ENCODE peak calls at places on chromosomes 13 and 19, in five cellular contexts. M is astrocyte of the spinal cord, B is mucosa of descending colon, A is astrocyte, C is DND-41. G is an unnamed sample.

GRCh38 chr19:8334458-8335342 is 8.4 kb downstream of the KANK3 start:
- DNase-seq in B (peak; percentile 81), C (no peak), M (peak; percentile 51), A (peak; percentile 58), G (no peak)

GRCh38 chr13:110680852-110681251 is 25.1 kb downstream of the CARS2 start:
- DNase-seq in C (peak; percentile 21), A (no peak), B (no peak), M (no peak), G (peak; percentile 27)

GRCh38 chr13:102707465-102707864 is 12.6 kb upstream of the METTL21C start:
- DNase-seq in A (peak; percentile 91), C (no peak), M (peak; percentile 87), B (no peak), G (no peak)

GRCh38 chr19:22517496-22518411 is 95.6 kb upstream of the ZNF98 start:
- DNase-seq in C (no peak), B (no peak), A (no peak), M (no peak), G (no peak)

GRCh38 chr13:50403311-50403710 is 388.1 kb downstream of the KCNRG start:
- DNase-seq in B (no peak), M (no peak), C (no peak), A (no peak), G (no peak)

GRCh38 chr13:24004142-24004541 is 106.8 kb upstream of the C1QTNF9B start:
- DNase-seq in M (no peak), A (no peak), C (no peak), B (no peak), G (no peak)

GRCh38 chr13:49357694-49358093 is 86.2 kb downstream of the CAB39L start:
- DNase-seq in A (peak; percentile 78), M (peak; percentile 64), C (no peak), B (no peak), G (no peak)

GRCh38 chr13:104597554-104598240 is 1531.5 kb upstream of the SLC10A2 start:
- DNase-seq in B (no peak), M (no peak), A (no peak), C (no peak), G (no peak)

GRCh38 chr19:1245468-1245867 is 2.9 kb upstream of the MIDN start:
- DNase-seq in M (no peak), C (no peak), A (no peak), B (no peak), G (no peak)

GRCh38 chr13:29284726-29285125 is 310.8 kb downstream of the SLC7A1 start:
- DNase-seq in B (no peak), A (no peak), C (no peak), M (no peak), G (no peak)

GRCh38 chr13:107881362-107881761 is 334.0 kb downstream of the LIG4 start:
- DNase-seq in A (peak; percentile 22), C (no peak), M (no peak), B (no peak), G (no peak)

GRCh38 chr13:107883561-107884175 is 331.7 kb downstream of the LIG4 start:
- DNase-seq in A (peak; percentile 83), M (peak; percentile 77), B (no peak), C (no peak), G (no peak)

GRCh38 chr13:107886118-107886517 is 329.2 kb downstream of the LIG4 start:
- DNase-seq in B (no peak), A (no peak), C (no peak), M (no peak), G (no peak)

GRCh38 chr13:107884564-107884963 is 330.8 kb downstream of the LIG4 start:
- DNase-seq in B (no peak), A (no peak), C (no peak), M (no peak), G (no peak)

GRCh38 chr13:107882708-107883560 is 332.4 kb downstream of the LIG4 start:
- DNase-seq in M (no peak), C (no peak), B (no peak), A (no peak), G (no peak)
- H3K4me3 ChIP-seq in M (no peak overlapping the region), C (no peak overlapping the region), B (no peak overlapping the region), A (no peak overlapping the region), G (no peak overlapping the region)

DNA sequence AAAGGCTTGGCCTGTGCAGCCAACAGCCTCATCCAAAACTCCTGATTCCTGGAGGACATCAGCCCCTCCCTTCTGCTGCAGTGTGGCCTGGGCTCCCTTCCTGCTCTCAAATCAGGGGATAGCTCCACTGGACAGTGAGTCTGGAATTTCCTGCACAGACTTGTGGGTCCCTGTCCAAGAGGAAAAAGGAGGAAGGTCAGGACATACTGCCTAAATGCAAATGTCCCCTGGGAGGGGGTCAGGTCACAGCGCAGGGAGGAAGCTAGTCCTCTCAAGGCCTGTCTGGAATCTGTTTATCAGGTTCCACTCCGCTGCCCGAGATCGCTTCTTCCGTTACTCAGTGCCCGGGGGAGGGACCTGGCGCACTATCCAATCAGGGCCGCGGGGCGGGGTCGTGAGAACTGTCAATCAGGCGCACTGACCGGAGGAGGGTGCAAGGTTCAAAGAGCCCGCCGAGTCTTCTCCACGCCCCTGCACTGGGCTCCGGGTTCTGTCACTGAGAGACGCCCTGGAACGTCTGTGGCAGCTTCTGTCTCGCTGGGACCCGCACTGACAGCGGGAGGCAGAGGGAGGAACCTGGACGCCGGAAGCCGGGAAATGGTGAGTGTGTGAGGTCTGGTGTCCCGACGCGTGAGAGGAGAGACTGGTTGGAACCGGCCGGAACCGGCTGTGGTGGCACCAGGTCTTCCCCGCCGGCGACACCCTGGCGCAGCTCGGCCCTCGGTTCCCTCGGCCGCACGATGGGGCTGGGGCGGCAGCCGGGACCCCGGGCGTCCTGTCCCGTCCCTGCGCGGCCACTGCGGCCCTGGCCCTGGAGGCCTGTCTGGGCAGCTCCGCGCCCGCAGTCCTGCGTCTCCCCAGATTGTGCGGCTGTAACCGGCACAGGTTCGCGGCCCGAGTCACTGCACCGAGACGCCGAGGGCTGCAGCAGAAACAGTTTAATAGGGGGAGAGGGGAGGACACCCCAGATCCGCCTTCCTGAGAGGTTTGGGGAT is at the start of gene ZNF441:
- DNase-seq in A (peak; percentile 85), M (peak; percentile 94), B (peak; percentile 100), C (peak; percentile 97), G (no peak)
- H3K4me3 ChIP-seq in A (peak within 1 kb of the TSS; percentile 85), M (peak within 1 kb of the TSS; percentile 88), B (peak within 1 kb of the TSS; percentile 66), C (peak within 1 kb of the TSS; percentile 79), G (no peak within 1 kb of the TSS)

GRCh38 chr13:42981317-42981716 is 10.7 kb downstream of the EPSTI1 start:
- DNase-seq in M (peak; percentile 64), C (no peak), B (no peak), A (peak; percentile 16), G (no peak)
- H3K4me3 ChIP-seq in M (no peak overlapping the region), C (no peak overlapping the region), B (no peak overlapping the region), A (no peak overlapping the region), G (no peak overlapping the region)

GRCh38 chr19:50327013-50327412 is 2.2 kb downstream of the KCNC3 start:
- DNase-seq in B (no peak), C (no peak), M (no peak), A (no peak), G (no peak)

GRCh38 chr19:50324331-50324730 is 4.8 kb downstream of the KCNC3 start:
- DNase-seq in A (no peak), M (no peak), B (no peak), C (no peak), G (no peak)

GRCh38 chr19:50327461-50328256 is 1.5 kb downstream of the KCNC3 start:
- DNase-seq in M (no peak), B (no peak), A (no peak), C (no peak), G (no peak)

GRCh38 chr19:50325310-50326100 is 3.7 kb downstream of the KCNC3 start:
- DNase-seq in C (peak; percentile 83), A (no peak), M (peak; percentile 5), B (peak; percentile 84), G (peak; percentile 78)

DNA sequence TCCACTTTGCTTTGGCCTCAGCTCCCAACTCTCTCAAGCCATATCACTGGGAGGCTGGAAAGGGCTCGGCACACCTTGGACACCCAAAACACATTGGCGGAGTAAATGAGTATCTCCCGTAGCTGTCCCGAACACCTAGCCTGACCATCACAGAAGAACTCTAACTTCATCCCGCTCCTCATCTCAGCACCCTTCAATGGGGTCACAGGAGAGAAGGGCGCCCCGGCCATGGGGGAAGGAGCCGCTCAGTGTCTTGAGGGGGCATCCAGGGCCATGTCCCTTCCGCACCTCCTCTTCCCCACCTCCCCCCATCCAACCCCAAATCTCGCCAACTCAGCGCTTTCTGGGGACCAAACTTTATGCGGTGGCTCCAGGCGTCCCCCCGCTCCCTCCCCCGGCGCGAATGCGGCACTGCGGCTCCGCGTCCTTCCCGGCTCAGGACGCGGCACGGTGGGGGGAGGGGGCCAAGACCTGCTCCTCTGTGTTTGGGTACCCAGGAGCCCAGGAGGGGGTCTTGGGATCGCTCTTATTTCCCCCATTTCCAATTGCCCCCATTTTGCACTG is 3.0 kb downstream of the KCNC3 start:
- DNase-seq in B (no peak), A (no peak), M (no peak), C (no peak), G (no peak)
- H3K4me3 ChIP-seq in B (no peak overlapping the region), A (no peak overlapping the region), M (no peak overlapping the region), C (peak overlapping the region; percentile 45), G (peak overlapping the region; percentile 56)